ENCODE peak calls at places on chromosomes 4 and X, in four cellular contexts. I, J, B and V are unnamed samples.

GRCh38 chrX:21800344-21800770 is 39.1 kb upstream of the MBTPS2 start:
- DNase-seq in I (no peak), J (no peak), B (no peak), V (no peak)

GRCh38 chr4:180153587-180153986 is 2089.6 kb upstream of the TENM3 start:
- DNase-seq in I (no peak), J (no peak), B (no peak), V (no peak)

GRCh38 chrX:3346436-3347329 is at the start of gene MXRA5:
- DNase-seq in I (no peak), J (no peak), B (no peak), V (no peak)

GRCh38 chrX:46819136-46819535 is 17.7 kb upstream of the RP2 start:
- DNase-seq in I (no peak), J (no peak), B (no peak), V (no peak)

GRCh38 chr4:8336412-8337075 is 67.0 kb downstream of the HTRA3 start:
- DNase-seq in I (peak), J (peak), B (no peak), V (no peak)

GRCh38 chrX:63764946-63765345 is 20.1 kb downstream of the ARHGEF9 start:
- DNase-seq in I (no peak), J (no peak), B (no peak), V (no peak)

GRCh38 chrX:27186671-27187070 is 276.5 kb downstream of the PPP4R3C start:
- DNase-seq in I (no peak), J (peak), B (peak), V (no peak)

GRCh38 chrX:53246231-53246630 is 21.2 kb upstream of the KDM5C start:
- DNase-seq in I (no peak), J (no peak), B (no peak), V (no peak)

GRCh38 chr4:56099378-56099786 is 150.6 kb downstream of the CEP135 start:
- DNase-seq in I (no peak), J (no peak), B (no peak), V (no peak)

GRCh38 chr4:53161475-53162423 is 204.1 kb downstream of the SCFD2 start:
- DNase-seq in I (no peak), J (no peak), B (no peak), V (no peak)

GRCh38 chr4:63728480-63729177 is 680.6 kb downstream of the TECRL start:
- DNase-seq in I (no peak), J (no peak), B (no peak), V (no peak)

GRCh38 chr4:152981842-152982241 is 45.7 kb downstream of the FHDC1 start:
- DNase-seq in I (no peak), J (no peak), B (no peak), V (no peak)

GRCh38 chr4:19850909-19851308 is 400.8 kb upstream of the SLIT2 start:
- DNase-seq in I (no peak), J (no peak), B (no peak), V (no peak)

GRCh38 chr4:99893029-99893428 is 1.2 kb downstream of the LAMTOR3 start:
- DNase-seq in I (no peak), J (no peak), B (no peak), V (no peak)

GRCh38 chr4:6454112-6454910 is 18.1 kb downstream of the PPP2R2C start:
- DNase-seq in I (no peak), J (no peak), B (no peak), V (no peak)

GRCh38 chrX:16212024-16212423 is 44.7 kb downstream of the MAGEB17 start:
- DNase-seq in I (no peak), J (no peak), B (no peak), V (no peak)

GRCh38 chr4:101277661-101278060 is 69.7 kb downstream of the PPP3CA start:
- DNase-seq in I (no peak), J (no peak), B (no peak), V (no peak)

GRCh38 chr4:185011408-185011807 is 6.9 kb upstream of the HELT start:
- DNase-seq in I (no peak), J (no peak), B (no peak), V (no peak)

GRCh38 chrX:44152867-44153266 is 179.7 kb upstream of the NDP start:
- DNase-seq in I (peak), J (no peak), B (no peak), V (no peak)

GRCh38 chr4:113311047-113311446 is 261.6 kb downstream of the ANK2 start:
- DNase-seq in I (no peak), J (no peak), B (no peak), V (no peak)

GRCh38 chr4:133812236-133812635 is 389.4 kb downstream of the PABPC4L start:
- DNase-seq in I (no peak), J (no peak), B (no peak), V (no peak)

GRCh38 chr4:175339100-175339707 is 421.0 kb downstream of the ADAM29 start:
- DNase-seq in I (no peak), J (no peak), B (no peak), V (no peak)

GRCh38 chr4:69546121-69546520 is 50.4 kb upstream of the UGT2B4 start:
- DNase-seq in I (no peak), J (no peak), B (no peak), V (no peak)

GRCh38 chr4:1172971-1173757 is 781 bp upstream of the SPON2 start:
- DNase-seq in I (no peak), J (no peak), B (no peak), V (no peak)

GRCh38 chrX:127038065-127038464 is 218.5 kb downstream of the PRR32 start:
- DNase-seq in I (no peak), J (no peak), B (no peak), V (no peak)

GRCh38 chrX:13220916-13221315 is 98.9 kb downstream of the ATXN3L start:
- DNase-seq in I (no peak), J (no peak), B (no peak), V (no peak)

GRCh38 chr4:78661086-78661690 is 109.6 kb downstream of the ANXA3 start:
- DNase-seq in I (no peak), J (no peak), B (no peak), V (no peak)

GRCh38 chrX:95076449-95076848 is 1402.4 kb downstream of the FAM133A start:
- DNase-seq in I (no peak), J (no peak), B (no peak), V (no peak)

GRCh38 chrX:95071052-95071451 is 1397.0 kb downstream of the FAM133A start:
- DNase-seq in I (no peak), J (no peak), B (no peak), V (no peak)

GRCh38 chrX:95071621-95072020 is 1397.6 kb downstream of the FAM133A start:
- DNase-seq in I (no peak), J (no peak), B (no peak), V (no peak)
- TF ChIP-seq SPI1 in I (no peak), J (no peak), B (no peak), V (no peak)

GRCh38 chrX:110397353-110397752 is 38.7 kb downstream of the RTL9 start:
- DNase-seq in I (no peak), J (no peak), B (no peak), V (no peak)
- TF ChIP-seq SPI1 in I (no peak), J (no peak), B (no peak), V (no peak)

GRCh38 chr4:130849985-130850632 is 1754.2 kb downstream of the C4orf33 start:
- DNase-seq in I (no peak), J (no peak), B (no peak), V (no peak)
- TF ChIP-seq SPI1 in I (no peak), J (no peak), B (no peak), V (no peak)

GRCh38 chr4:183995489-183996049 is 90.5 kb downstream of the STOX2 start:
- DNase-seq in I (peak), J (no peak), B (no peak), V (no peak)
- TF ChIP-seq SPI1 in I (no peak), J (no peak), B (no peak), V (no peak)

DNA sequence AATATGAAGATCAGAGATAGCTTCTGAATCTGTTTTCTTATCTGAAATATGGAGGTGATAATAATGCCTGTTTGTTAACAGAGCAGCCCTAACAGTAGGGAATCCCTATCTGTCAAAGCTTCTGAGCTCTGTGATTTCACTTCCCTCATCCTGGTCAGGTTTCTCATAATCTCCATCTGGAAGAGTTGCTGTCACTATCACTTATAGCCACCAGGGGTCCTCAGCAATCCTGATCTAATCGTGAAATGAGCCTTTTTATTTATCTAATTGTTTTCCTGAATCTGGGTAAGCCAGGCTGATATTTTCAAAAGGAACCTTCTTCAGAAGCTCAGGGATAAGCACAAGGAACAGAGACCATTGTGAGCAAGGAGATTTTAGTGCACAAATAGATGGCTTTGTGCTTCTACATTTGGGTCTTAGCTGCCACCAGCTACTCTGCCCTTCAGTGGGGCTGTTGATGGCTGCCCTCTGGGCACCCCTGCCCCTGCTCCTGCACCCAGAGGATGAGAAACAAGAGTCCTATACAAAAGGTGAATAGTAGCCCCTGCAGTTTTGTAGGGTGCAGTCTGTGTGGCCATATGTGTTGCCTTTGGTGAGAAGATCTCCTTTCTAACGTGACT is 196.4 kb upstream of the RADX start:
- DNase-seq in I (no peak), J (peak), B (no peak), V (no peak)
- TF ChIP-seq SPI1 in I (no peak), J (no peak), B (no peak), V (no peak)